ENCODE peak calls at places on chromosomes 5 and 9, in seven cellular contexts. G, J, Y, D, W, S and B are unnamed samples.

GRCh38 chr5:56366986-56367385 is 133.9 kb upstream of the ANKRD55 start:
- DNase-seq in G (no peak), J (no peak), Y (no peak), D (no peak), W (no peak), S (no peak), B (no peak)

GRCh38 chr9:13412323-13412722 is 132.8 kb upstream of the MPDZ start:
- DNase-seq in G (no peak), J (no peak), Y (no peak), D (peak), W (peak), S (no peak), B (no peak)

GRCh38 chr9:111161015-111161415 is 122.7 kb upstream of the LPAR1 start:
- DNase-seq in G (peak), J (peak), Y (no peak), D (peak), W (peak), S (no peak), B (no peak)

GRCh38 chr9:130824079-130824478 is 11.0 kb upstream of the ABL1 start:
- DNase-seq in G (no peak), J (no peak), Y (no peak), D (no peak), W (no peak), S (no peak), B (no peak)

GRCh38 chr9:81759680-81760215 is 70.4 kb upstream of the TLE1 start:
- DNase-seq in G (peak), J (peak), Y (peak), D (peak), W (peak), S (peak), B (no peak)

GRCh38 chr9:129597355-129598088 is 23.4 kb downstream of the C9orf50 start:
- DNase-seq in G (peak), J (peak), Y (peak), D (peak), W (peak), S (peak), B (no peak)

GRCh38 chr9:94139672-94140417 is 55.6 kb downstream of the PTPDC1 start:
- DNase-seq in G (peak), J (peak), Y (peak), D (peak), W (peak), S (peak), B (no peak)

GRCh38 chr9:129773262-129774048 is 20.6 kb upstream of the PTGES start:
- DNase-seq in G (peak), J (peak), Y (no peak), D (peak), W (peak), S (no peak), B (no peak)

GRCh38 chr9:127870887-127871286 is 6.6 kb downstream of the AK1 start:
- DNase-seq in G (no peak), J (no peak), Y (no peak), D (no peak), W (no peak), S (no peak), B (no peak)

GRCh38 chr5:100794844-100795243 is 108.2 kb downstream of the ST8SIA4 start:
- DNase-seq in G (no peak), J (no peak), Y (no peak), D (no peak), W (no peak), S (no peak), B (no peak)
- H3K4me2 ChIP-seq in G (no peak), J (no peak), Y (no peak), D (no peak), W (no peak), S (no peak), B (no peak)

DNA sequence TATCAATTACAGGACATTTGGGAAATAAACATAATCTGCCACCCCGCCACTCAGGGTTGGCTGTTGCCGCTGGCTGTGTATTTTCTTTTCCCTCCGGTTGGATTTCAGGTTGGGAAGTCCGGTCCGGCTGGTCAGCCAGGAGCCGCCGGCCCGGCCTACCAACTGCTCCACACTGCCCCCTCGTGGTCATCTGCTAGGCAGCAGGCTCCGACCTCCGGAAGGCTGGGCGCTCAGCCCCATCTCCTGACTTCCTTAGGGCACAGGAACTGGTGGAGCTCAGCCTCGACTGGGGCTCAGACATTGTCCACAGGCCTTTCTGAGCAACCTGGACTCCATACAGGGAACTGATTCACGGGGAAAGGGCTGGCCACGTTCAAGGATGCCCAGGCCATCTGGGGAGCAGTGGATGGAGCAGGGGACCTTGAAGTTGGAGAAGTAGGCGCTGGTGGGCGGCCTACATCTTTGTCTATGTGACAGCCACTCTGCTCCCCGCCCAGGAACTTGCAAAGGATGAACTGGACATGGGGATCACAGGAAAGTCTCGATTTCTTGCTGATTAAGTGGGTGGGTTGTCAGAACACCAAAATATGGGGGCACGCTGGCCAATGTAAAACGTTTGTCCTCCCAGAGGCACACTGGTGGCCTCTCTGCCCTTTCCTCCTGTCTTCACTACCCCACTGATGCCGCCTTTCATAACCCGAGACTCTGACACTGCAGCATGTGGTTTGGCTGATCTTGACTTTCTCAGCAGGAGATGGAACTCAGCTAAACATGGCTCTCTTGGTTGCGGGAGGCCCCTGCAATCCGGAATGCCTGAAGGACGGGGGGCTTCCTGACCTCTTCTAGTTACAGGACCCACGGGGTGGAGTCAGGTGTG is 43.7 kb downstream of the NXNL2 start:
- DNase-seq in G (peak), J (peak), Y (peak), D (peak), W (peak), S (peak), B (peak)
- H3K9ac ChIP-seq in G (peak), J (no peak), Y (no peak), D (no peak), W (no peak), S (no peak), B (no peak)

DNA sequence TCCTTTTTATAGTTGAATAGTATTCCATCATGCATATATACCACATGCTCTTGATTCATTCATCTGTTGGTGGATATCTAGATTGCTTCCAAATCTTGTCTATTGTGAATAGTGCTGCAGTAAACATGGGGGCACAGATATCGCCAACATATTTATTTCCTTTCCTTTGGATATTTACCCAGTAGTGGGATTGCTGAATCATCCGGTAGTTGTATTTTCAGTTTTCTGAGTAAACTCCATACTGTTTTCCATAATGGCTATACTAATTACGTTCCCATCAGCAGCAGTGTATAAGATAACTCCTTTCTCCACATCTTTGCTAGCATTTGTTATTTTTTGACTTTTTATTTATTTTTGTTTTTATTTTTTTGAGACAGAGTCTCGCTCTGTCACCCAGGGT is 3.3 kb downstream of the SNX2 start:
- DNase-seq in G (no peak), J (no peak), Y (no peak), D (no peak), W (no peak), S (no peak), B (peak)
- H3K4me2 ChIP-seq in G (no peak), J (no peak), Y (no peak), D (no peak), W (no peak), S (no peak), B (no peak)

GRCh38 chr9:37295796-37296195 is 126.7 kb upstream of the GRHPR start:
- DNase-seq in G (no peak), J (no peak), Y (no peak), D (no peak), W (no peak), S (no peak), B (peak)
- H3K9ac ChIP-seq in G (no peak), J (no peak), Y (no peak), D (no peak), W (no peak), S (no peak), B (peak)

GRCh38 chr5:172896465-172896864 is 62.4 kb downstream of the ERGIC1 start:
- DNase-seq in G (no peak), J (no peak), Y (no peak), D (peak), W (no peak), S (no peak), B (no peak)
- H3K4me2 ChIP-seq in G (no peak), J (no peak), Y (no peak), D (peak), W (no peak), S (no peak), B (no peak)